ENCODE peak calls at places on chromosomes 13 and 19, in four cellular contexts. V is IMR-90, M is mesendoderm, D is neuronal stem cell. T is an unnamed sample.

GRCh38 chr19:2176336-2176994 is 12.7 kb downstream of the DOT1L start:
- DNase-seq in V (no peak), M (no peak), D (no peak), T (no peak)

GRCh38 chr13:21137696-21138095 is 38.7 kb downstream of the SKA3 start:
- DNase-seq in V (peak), M (peak), D (no peak), T (peak)

GRCh38 chr13:30711837-30712236 is 23.5 kb upstream of the ALOX5AP start:
- DNase-seq in V (peak), M (no peak), D (no peak), T (peak)

GRCh38 chr13:97141564-97142005 is 80.5 kb upstream of the MBNL2 start:
- DNase-seq in V (peak), M (peak), D (peak), T (peak)

GRCh38 chr13:52085416-52085815 is 43.5 kb downstream of the NEK5 start:
- DNase-seq in V (peak), M (no peak), D (no peak), T (peak)

GRCh38 chr19:44653977-44654784 is 10.5 kb downstream of the PVR start:
- DNase-seq in V (peak), M (peak), D (peak), T (peak)

GRCh38 chr19:8515317-8515716 is 1.4 kb upstream of the ZNF414 start:
- DNase-seq in V (no peak), M (no peak), D (no peak), T (no peak)

GRCh38 chr19:5603626-5604025 is 18.9 kb downstream of the SAFB2 start:
- DNase-seq in V (no peak), M (no peak), D (no peak), T (no peak)

GRCh38 chr13:57878291-57878690 is 246.7 kb downstream of the PCDH17 start:
- DNase-seq in V (no peak), M (no peak), D (no peak), T (peak)

GRCh38 chr13:28568286-28568685 is 73.4 kb upstream of the FLT1 start:
- DNase-seq in V (peak), M (no peak), D (no peak), T (peak)

GRCh38 chr13:98004107-98004506 is 50.6 kb downstream of the IPO5 start:
- DNase-seq in V (peak), M (no peak), D (no peak), T (peak)

GRCh38 chr19:13089139-13089856 is 13.4 kb downstream of the LYL1 start:
- DNase-seq in V (no peak), M (peak), D (no peak), T (no peak)

GRCh38 chr19:14434543-14435319 is 1.6 kb downstream of the PKN1 start:
- DNase-seq in V (peak), M (no peak), D (no peak), T (peak)

GRCh38 chr13:67303661-67304333 is 73.7 kb upstream of the PCDH9 start:
- DNase-seq in V (no peak), M (no peak), D (no peak), T (no peak)

GRCh38 chr19:29515706-29516357 is 10.0 kb upstream of the VSTM2B start:
- DNase-seq in V (no peak), M (no peak), D (no peak), T (no peak)

GRCh38 chr19:30373593-30373992 is 1.4 kb downstream of the ZNF536 start:
- DNase-seq in V (no peak), M (peak), D (no peak), T (no peak)

GRCh38 chr19:32865326-32865725 is 4.2 kb downstream of the SLC7A9 start:
- DNase-seq in V (no peak), M (no peak), D (no peak), T (no peak)

GRCh38 chr19:10226376-10227214 is 4.5 kb downstream of the S1PR2 start:
- DNase-seq in V (peak), M (no peak), D (no peak), T (peak)

GRCh38 chr19:57888107-57888493 is 737 bp downstream of the ZNF814 start:
- DNase-seq in V (no peak), M (no peak), D (no peak), T (peak)

GRCh38 chr19:57887195-57887941 is 1.5 kb downstream of the ZNF814 start:
- DNase-seq in V (no peak), M (peak), D (peak), T (peak)

GRCh38 chr19:57886046-57886445 is 2.8 kb downstream of the ZNF814 start:
- DNase-seq in V (no peak), M (peak), D (no peak), T (no peak)

GRCh38 chr19:57888494-57889231 is at the start of gene ZNF814:
- DNase-seq in V (peak), M (peak), D (peak), T (peak)
- H3K23ac ChIP-seq in V (peak), M (no peak), D (peak), T (no peak)

GRCh38 chr13:110914293-110915056 is 394 bp downstream of the ANKRD10 start:
- DNase-seq in V (peak), M (peak), D (peak), T (peak)
- H3K23ac ChIP-seq in V (peak), M (peak), D (peak), T (peak)

GRCh38 chr19:46435009-46435408 is 6.3 kb upstream of the PNMA8C start:
- DNase-seq in V (no peak), M (no peak), D (no peak), T (no peak)
- H3K23ac ChIP-seq in V (no peak), M (no peak), D (no peak), T (no peak)

DNA sequence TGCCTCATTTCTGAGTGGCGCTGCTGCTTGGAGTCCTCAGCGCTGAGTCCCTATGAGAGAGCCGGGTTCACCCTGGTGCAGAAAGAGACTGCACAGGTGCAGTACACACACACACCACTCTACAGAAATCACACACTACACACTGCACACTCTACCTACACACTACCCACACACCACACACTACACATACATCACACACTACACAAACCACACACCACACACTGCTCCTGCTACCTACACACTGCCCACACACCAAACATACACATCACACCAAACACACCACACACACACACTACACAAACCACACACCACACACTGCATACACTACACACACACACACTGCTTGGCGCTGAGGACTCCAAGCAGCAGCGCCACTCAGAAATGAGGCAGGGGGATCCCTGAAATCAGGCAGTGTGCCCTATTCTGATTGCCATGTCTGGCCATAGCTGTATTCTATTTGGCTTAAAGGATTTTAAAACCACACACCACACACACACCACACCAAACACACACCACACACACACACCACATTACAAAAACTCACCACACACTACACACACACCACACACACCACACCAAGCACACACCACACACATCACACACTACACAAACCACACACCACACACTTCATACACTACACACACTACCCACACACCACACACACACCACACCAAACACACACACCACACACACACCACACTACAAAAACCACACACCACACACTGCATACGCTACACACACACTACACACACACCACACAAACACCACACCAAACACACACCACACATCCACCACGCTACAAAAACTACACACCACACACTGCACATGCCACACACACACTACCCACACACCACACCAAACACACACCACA is 4.9 kb downstream of the MAG start:
- DNase-seq in V (no peak), M (peak), D (no peak), T (no peak)
- H3K23ac ChIP-seq in V (no peak), M (no peak), D (peak), T (no peak)

GRCh38 chr13:99750951-99751350 is 220.6 kb downstream of the ZIC5 start:
- DNase-seq in V (no peak), M (no peak), D (no peak), T (no peak)
- H3K23ac ChIP-seq in V (no peak), M (no peak), D (no peak), T (no peak)

GRCh38 chr19:36686365-36687213 is 823 bp upstream of the ZNF567 start:
- DNase-seq in V (peak), M (peak), D (no peak), T (peak)
- H3K23ac ChIP-seq in V (peak), M (no peak), D (peak), T (no peak)

T was measured in mesenchymal stem cell.